ENCODE peak calls at places on chromosome 11, in nine cellular contexts. A is RWPE1, M is dorsolateral prefrontal cortex, G is IMR-90, W is testis, Y is ovary, F is astrocyte, X is uterus, E is thoracic aorta. C is an unnamed sample.

GRCh38 chr11:82003671-82004148 is 730.0 kb downstream of the FAM181B start:
- DNase-seq in A (peak), W (no peak), G (no peak), F (peak), X (no peak), E (no peak), Y (no peak), M (no peak), C (no peak)

GRCh38 chr11:41377709-41378394 is 81.6 kb downstream of the LRRC4C start:
- DNase-seq in E (no peak), F (no peak), X (no peak), W (no peak), Y (no peak), A (no peak), G (no peak), M (no peak), C (no peak)

GRCh38 chr11:9962722-9963121 is 298.8 kb downstream of the SWAP70 start:
- DNase-seq in G (peak), Y (no peak), W (no peak), F (no peak), X (no peak), M (no peak), A (no peak), E (no peak), C (no peak)

GRCh38 chr11:78216021-78216420 is 27.3 kb downstream of the USP35 start:
- DNase-seq in E (no peak), F (no peak), X (peak), M (peak), Y (no peak), G (no peak), A (no peak), W (no peak), C (no peak)

GRCh38 chr11:116432301-116432700 is 340.5 kb downstream of the BUD13 start:
- DNase-seq in Y (no peak), M (no peak), E (no peak), F (no peak), G (no peak), X (no peak), W (no peak), A (no peak), C (no peak)

GRCh38 chr11:62572431-62572830 is 1.3 kb downstream of the EEF1G start:
- DNase-seq in Y (no peak), M (no peak), X (no peak), G (no peak), E (no peak), W (no peak), F (no peak), A (no peak), C (no peak)

GRCh38 chr11:2445948-2446551 is 1.2 kb downstream of the KCNQ1 start:
- DNase-seq in A (no peak), Y (no peak), G (no peak), E (no peak), X (no peak), F (no peak), M (no peak), W (no peak), C (no peak)

GRCh38 chr11:26143553-26144308 is 188.2 kb upstream of the ANO3 start:
- DNase-seq in A (no peak), W (no peak), G (peak), X (no peak), M (no peak), F (no peak), Y (no peak), E (no peak), C (no peak)

GRCh38 chr11:34941688-34942087 is 25.3 kb downstream of the PDHX start:
- DNase-seq in M (no peak), G (no peak), Y (no peak), X (no peak), F (no peak), A (no peak), E (no peak), W (no peak), C (no peak)

GRCh38 chr11:65779919-65780769 is 632 bp downstream of the AP5B1 start:
- DNase-seq in M (peak), A (peak), W (peak), Y (peak), X (peak), E (no peak), G (peak), F (peak), C (peak)

GRCh38 chr11:65782816-65783228 is 2.0 kb upstream of the AP5B1 start:
- DNase-seq in M (no peak), G (no peak), W (no peak), X (no peak), F (no peak), Y (no peak), E (no peak), A (no peak), C (peak)

GRCh38 chr11:65780770-65781151 is at the start of gene AP5B1:
- DNase-seq in X (no peak), M (no peak), F (peak), W (peak), E (no peak), Y (peak), A (peak), G (peak), C (peak)

GRCh38 chr11:65781962-65782815 is 1.4 kb upstream of the AP5B1 start:
- DNase-seq in G (no peak), M (no peak), A (no peak), F (no peak), Y (no peak), E (no peak), W (no peak), X (no peak), C (peak)

GRCh38 chr11:65781152-65781961 is 581 bp upstream of the AP5B1 start:
- DNase-seq in G (no peak), M (no peak), W (no peak), E (no peak), X (no peak), F (no peak), A (no peak), Y (peak), C (peak)
- TF ChIP-seq CTCF in G (peak), M (peak), W (peak), E (no peak), X (peak), F (no peak), A (peak), Y (no peak), C (no peak)

GRCh38 chr11:12971955-12972354 is 37.2 kb upstream of the RASSF10 start:
- DNase-seq in X (no peak), E (no peak), Y (no peak), M (no peak), G (no peak), F (no peak), A (no peak), W (no peak), C (no peak)

GRCh38 chr11:12968836-12969235 is 40.3 kb upstream of the RASSF10 start:
- DNase-seq in X (no peak), Y (no peak), A (no peak), E (no peak), G (no peak), M (no peak), F (no peak), W (no peak), C (no peak)

GRCh38 chr11:12975149-12975548 is 34.0 kb upstream of the RASSF10 start:
- DNase-seq in G (no peak), M (no peak), E (no peak), A (no peak), X (no peak), Y (no peak), F (no peak), W (no peak), C (no peak)

GRCh38 chr11:12968101-12968500 is 41.0 kb upstream of the RASSF10 start:
- DNase-seq in A (peak), X (no peak), Y (no peak), F (no peak), G (no peak), E (no peak), M (no peak), W (no peak), C (no peak)

DNA sequence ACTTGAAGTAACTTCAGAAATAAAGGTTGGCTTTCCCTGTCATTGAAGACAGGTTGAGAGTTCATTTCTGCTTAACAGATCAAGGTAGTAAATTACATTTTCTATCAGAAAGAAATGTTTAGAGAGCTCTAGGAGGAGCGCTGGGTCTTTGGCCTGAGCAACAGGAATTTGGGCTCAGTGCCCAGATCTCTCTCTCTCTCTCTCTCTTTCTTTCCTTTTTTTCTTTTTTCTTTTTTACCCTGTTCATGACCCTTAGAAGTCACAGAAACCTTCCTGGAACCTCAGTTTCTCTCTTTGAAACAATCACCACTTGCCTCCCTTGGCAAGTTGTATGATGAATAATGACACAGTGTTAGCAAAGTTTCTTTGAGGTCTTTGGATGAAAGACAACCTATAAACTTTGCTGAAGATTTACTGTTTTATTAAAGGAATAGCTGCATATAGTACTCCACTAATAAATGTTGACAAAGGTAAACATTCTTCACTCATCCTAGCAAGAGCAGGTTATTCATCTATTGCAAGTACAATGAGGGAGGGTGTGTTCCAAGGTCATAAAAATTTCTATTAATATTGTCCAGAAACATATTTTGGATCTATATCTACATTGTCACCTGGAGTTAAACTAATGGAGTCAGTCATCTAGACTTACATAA is 35.5 kb upstream of the RASSF10 start:
- DNase-seq in X (no peak), Y (no peak), E (no peak), W (no peak), G (no peak), A (no peak), M (no peak), F (peak), C (no peak)
- H3K27ac ChIP-seq in X (no peak), Y (no peak), E (no peak), W (no peak), G (no peak), A (no peak), M (no peak), F (no peak), C (no peak)

GRCh38 chr11:60785806-60786361 is 751 bp downstream of the MS4A10 start:
- DNase-seq in M (peak), G (peak), A (no peak), X (no peak), F (peak), Y (no peak), W (no peak), E (no peak), C (no peak)
- TF ChIP-seq CTCF in M (no peak), G (no peak), A (no peak), X (no peak), F (peak), Y (no peak), W (no peak), E (no peak), C (no peak)

GRCh38 chr11:124943731-124944130 is 7.9 kb upstream of the HEPACAM start:
- DNase-seq in W (no peak), A (no peak), M (no peak), Y (no peak), G (no peak), E (no peak), X (no peak), F (no peak), C (no peak)

GRCh38 chr11:124944565-124944964 is 8.7 kb upstream of the HEPACAM start:
- DNase-seq in E (no peak), F (no peak), M (no peak), G (no peak), X (no peak), Y (no peak), W (no peak), A (no peak), C (no peak)

GRCh38 chr11:124941703-124942102 is 5.9 kb upstream of the HEPACAM start:
- DNase-seq in Y (no peak), F (no peak), X (no peak), G (no peak), E (no peak), M (no peak), W (no peak), A (no peak), C (no peak)

GRCh38 chr11:124943242-124943641 is 7.4 kb upstream of the HEPACAM start:
- DNase-seq in Y (no peak), W (no peak), X (no peak), M (peak), E (no peak), G (no peak), A (no peak), F (no peak), C (no peak)

DNA sequence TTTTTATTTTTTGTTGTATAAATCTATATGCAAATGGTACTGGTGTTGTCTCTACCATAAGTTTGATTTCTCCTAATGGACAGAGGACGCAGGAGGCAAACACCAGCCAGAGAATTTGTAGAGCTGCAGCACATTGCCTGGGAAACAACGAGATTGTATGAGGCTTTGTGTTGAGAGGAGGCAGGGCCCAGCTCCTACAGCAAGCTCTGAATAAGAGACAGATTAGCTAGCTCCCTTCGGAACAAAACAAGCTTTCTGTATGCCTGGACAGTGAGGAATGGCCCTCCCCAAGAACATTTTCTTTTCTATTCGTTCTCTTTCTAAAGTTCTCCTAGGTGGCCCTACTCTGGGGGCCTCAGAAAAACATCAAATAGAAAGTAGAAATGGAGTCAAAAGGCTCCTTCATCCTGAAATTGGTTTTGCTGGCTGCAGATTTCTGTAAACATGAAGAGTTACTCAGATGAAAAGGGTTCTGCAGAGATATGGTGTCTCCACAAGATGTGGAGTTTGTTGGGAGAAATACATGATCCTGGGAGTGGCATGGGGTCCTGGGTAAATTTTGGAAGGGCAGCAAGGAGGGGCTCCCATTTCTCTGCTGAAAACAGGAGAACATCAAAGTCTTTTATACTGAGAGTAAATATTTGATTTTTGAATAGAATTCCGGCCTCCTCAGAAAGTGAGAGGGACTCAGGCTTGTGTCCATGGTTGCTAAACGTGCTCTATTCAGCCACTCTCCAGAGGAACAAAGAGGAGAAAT is 6.8 kb upstream of the HEPACAM start:
- DNase-seq in F (no peak), Y (no peak), E (no peak), X (no peak), W (no peak), M (peak), G (no peak), A (no peak), C (no peak)
- H3K27ac ChIP-seq in F (no peak), Y (no peak), E (no peak), X (no peak), W (no peak), M (peak), G (no peak), A (no peak), C (no peak)

DNA sequence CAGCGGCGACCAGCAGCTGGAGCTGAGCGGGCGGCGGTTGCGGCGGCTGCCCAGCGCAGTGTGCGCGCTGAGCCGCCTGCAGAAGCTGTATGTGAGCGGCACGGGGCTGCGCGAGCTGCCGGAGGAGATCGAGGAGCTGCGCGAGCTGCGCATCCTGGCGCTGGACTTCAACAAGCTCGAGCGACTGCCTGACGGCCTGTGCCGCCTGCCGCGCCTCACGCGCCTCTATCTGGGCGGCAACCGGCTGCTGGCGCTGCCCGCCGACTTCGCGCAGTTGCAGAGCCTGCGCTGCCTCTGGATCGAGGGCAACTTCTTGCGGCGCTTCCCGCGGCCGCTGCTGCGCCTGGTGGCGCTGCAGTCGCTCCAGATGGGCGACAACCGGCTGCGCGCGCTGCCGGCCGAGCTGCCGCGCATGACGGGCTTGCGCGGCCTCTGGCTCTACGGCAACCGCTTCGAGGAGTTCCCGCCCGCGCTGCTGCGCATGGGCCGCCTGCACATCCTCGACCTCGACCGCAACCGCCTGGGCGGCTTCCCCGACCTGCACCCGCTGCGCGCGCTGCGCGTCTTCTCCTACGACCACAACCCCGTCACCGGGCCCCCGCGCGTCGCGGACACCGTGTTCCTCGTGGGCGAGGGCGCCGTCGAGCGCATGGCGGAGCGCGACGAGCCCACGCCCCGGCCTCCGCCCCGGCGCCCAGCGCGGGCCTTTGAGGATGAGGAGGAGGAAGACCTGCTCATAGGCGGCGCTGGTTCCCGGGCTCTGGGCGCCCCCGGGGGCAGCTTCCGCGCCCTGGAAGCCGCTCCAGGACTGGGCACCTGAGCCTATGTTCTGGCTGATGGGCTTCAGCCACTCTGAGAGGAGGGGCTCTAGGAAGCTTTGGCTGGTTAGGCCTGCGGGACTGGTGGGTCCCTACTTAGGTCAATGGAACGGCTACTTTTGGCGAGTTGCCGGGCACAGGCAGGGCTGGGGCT is 795 bp downstream of the LRRC10B start:
- DNase-seq in G (peak), Y (no peak), X (no peak), W (peak), M (no peak), F (peak), E (no peak), A (peak), C (no peak)
- TF ChIP-seq CTCF in G (peak), Y (no peak), X (peak), W (peak), M (peak), F (no peak), E (peak), A (peak), C (no peak)

DNA sequence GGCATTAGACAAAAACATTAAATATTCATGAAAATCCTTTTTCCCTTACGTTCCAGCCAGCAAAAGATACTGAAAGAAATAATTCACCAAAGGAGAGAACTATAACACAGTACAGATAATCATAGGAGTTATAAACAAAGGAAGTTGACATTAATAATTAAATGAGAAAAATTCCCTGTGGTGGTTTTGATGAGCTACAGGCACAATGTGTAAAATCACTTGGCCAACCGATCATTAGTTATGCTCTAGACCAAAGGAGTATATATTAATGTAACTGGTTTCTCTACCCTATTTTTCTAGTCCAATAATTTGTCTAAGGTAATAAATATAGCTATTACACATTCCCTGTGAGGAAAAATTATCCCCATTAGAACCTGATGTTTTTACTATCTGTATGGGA is 534.8 kb downstream of the CNTN5 start:
- DNase-seq in W (no peak), G (no peak), A (no peak), F (no peak), M (no peak), X (no peak), E (no peak), Y (no peak), C (no peak)
- H3K27ac ChIP-seq in W (no peak), G (no peak), A (no peak), F (no peak), M (no peak), X (no peak), E (no peak), Y (no peak), C (no peak)

GRCh38 chr11:88295028-88295427 is 42.5 kb downstream of the CTSC start:
- DNase-seq in A (no peak), F (no peak), M (no peak), X (no peak), G (no peak), W (no peak), E (no peak), Y (no peak), C (no peak)

GRCh38 chr11:88297320-88298263 is 39.9 kb downstream of the CTSC start:
- DNase-seq in A (no peak), Y (no peak), W (no peak), M (no peak), F (peak), X (no peak), G (no peak), E (no peak), C (no peak)

GRCh38 chr11:88288560-88288959 is 49.0 kb downstream of the CTSC start:
- DNase-seq in E (no peak), F (no peak), X (no peak), M (no peak), Y (no peak), G (peak), A (no peak), W (no peak), C (no peak)

GRCh38 chr11:88293931-88294330 is 43.6 kb downstream of the CTSC start:
- DNase-seq in Y (no peak), F (peak), A (no peak), E (no peak), G (peak), W (no peak), M (no peak), X (no peak), C (no peak)

DNA sequence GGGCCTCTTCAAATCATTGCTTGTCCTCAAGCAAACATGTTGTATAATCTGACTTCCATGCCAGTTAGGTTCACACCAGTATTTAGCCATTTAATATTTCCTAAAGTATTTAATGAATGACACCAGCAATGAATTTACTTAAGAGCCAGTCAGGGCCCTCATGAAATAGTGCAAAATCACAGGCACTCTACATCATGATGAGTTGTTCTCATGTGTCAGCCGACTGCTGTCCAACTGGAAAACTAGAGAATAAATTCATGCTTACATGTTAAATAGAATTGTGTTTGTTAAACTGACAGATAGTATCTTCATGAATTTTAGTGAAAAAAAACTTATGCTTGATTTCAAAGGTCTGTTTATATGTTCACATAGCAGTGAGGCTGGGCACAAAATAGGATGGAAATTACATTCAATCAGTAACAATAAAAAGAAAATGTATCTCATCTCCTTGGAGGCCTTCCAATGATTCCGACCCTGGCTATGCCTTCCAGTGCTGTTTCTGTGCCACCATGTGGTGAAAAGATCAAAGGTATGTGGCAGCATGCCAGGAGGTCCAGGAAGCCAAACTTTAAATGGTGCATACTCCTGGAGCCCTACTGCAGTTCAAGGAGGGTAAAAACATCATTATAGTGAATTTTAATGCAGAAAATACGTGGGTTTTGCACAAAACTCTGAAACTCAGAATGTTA is 45.2 kb downstream of the CTSC start:
- DNase-seq in X (peak), F (no peak), G (peak), Y (no peak), M (no peak), A (peak), W (peak), E (no peak), C (no peak)
- TF ChIP-seq CTCF in X (peak), F (no peak), G (no peak), Y (no peak), M (no peak), A (peak), W (no peak), E (no peak), C (no peak)